ENCODE peak calls at places on chromosomes 11 and 22, in ten cellular contexts. B is RCC 7860, T is T-helper 17 cell, G is NCI-H1417, N is ovary, A is cardiac muscle cell, H is HTR-8/SVneo, S is brain microvascular endothelial cell, L is Kasumi-1, P is HS-27A. D is an unnamed sample.

GRCh38 chr11:88375927-88376470 is 38.5 kb upstream of the CTSC start:
- DNase-seq in S (no peak), A (no peak), N (no peak), B (no peak), H (no peak), P (no peak), G (no peak), T (no peak), L (no peak), D (no peak)

GRCh38 chr11:117979481-117980211 is 6.5 kb upstream of the IL10RA start:
- DNase-seq in N (no peak), L (peak; percentile 21), P (no peak), B (no peak), G (no peak), A (no peak), H (no peak), T (no peak), S (no peak), D (no peak)

GRCh38 chr11:45937916-45938315 is 15.5 kb downstream of the LARGE2 start:
- DNase-seq in N (no peak), H (no peak), A (no peak), B (no peak), G (no peak), T (no peak), S (no peak), P (no peak), L (no peak), D (no peak)

GRCh38 chr22:20247010-20247505 is 21.1 kb downstream of the RTN4R start:
- DNase-seq in S (peak; percentile 75), N (peak; percentile 50), B (peak; percentile 88), A (peak; percentile 35), P (no peak), G (no peak), T (no peak), L (peak; percentile 32), H (no peak), D (no peak)

GRCh38 chr11:119590651-119591308 is 138.2 kb downstream of the NECTIN1 start:
- DNase-seq in N (no peak), B (peak; percentile 44), T (no peak), H (no peak), A (no peak), S (no peak), L (no peak), P (no peak), G (no peak), D (no peak)

GRCh38 chr11:132670921-132671675 is 861.2 kb downstream of the OPCML start:
- DNase-seq in A (no peak), B (no peak), S (no peak), L (no peak), G (no peak), H (no peak), T (no peak), P (no peak), N (no peak), D (no peak)

GRCh38 chr11:19792510-19792909 is 79.9 kb downstream of the NAV2 start:
- DNase-seq in S (no peak), N (no peak), A (peak; percentile 68), L (no peak), B (no peak), T (no peak), H (no peak), P (no peak), G (no peak), D (no peak)

GRCh38 chr22:36069368-36069767 is 40.7 kb upstream of the RBFOX2 start:
- DNase-seq in P (no peak), A (no peak), B (no peak), G (no peak), H (no peak), N (no peak), T (no peak), S (no peak), L (no peak), D (no peak)

GRCh38 chr22:39233736-39234120 is 11.1 kb downstream of the PDGFB start:
- DNase-seq in H (no peak), B (no peak), A (peak; percentile 49), L (no peak), N (no peak), G (no peak), S (no peak), T (no peak), P (no peak), D (no peak)

GRCh38 chr22:29787371-29787980 is 20.3 kb downstream of the UQCR10 start:
- DNase-seq in B (no peak), P (no peak), L (no peak), H (no peak), A (no peak), N (no peak), T (no peak), S (no peak), G (no peak), D (no peak)

GRCh38 chr11:29093416-29093815 is 923.4 kb downstream of the KCNA4 start:
- DNase-seq in G (no peak), N (no peak), L (no peak), T (no peak), P (peak; percentile 33), S (no peak), B (peak; percentile 57), H (peak; percentile 38), A (no peak), D (no peak)

GRCh38 chr22:24208012-24208749 is 26.9 kb downstream of the SUSD2 start:
- DNase-seq in S (peak; percentile 94), H (peak; percentile 49), N (no peak), L (peak; percentile 66), A (no peak), B (peak; percentile 62), P (peak; percentile 80), T (no peak), G (no peak), D (peak; percentile 79)

GRCh38 chr22:32680895-32681294 is 120.6 kb upstream of the TIMP3 start:
- DNase-seq in H (no peak), P (no peak), T (no peak), L (no peak), G (no peak), A (no peak), N (no peak), S (no peak), B (no peak), D (no peak)

GRCh38 chr11:20373102-20373501 is 9.6 kb downstream of the HTATIP2 start:
- DNase-seq in B (no peak), G (no peak), A (no peak), L (no peak), T (no peak), N (no peak), H (no peak), S (no peak), P (no peak), D (no peak)

GRCh38 chr11:23021287-23021863 is 161.1 kb upstream of the CCDC179 start:
- DNase-seq in P (peak; percentile 12), G (peak; percentile 27), L (peak; percentile 49), H (peak; percentile 45), N (no peak), A (peak; percentile 56), B (no peak), S (peak; percentile 31), T (no peak), D (peak; percentile 23)

GRCh38 chr11:87535513-87535912 is 497.8 kb downstream of the TMEM135 start:
- DNase-seq in T (no peak), A (no peak), H (no peak), B (no peak), L (no peak), N (no peak), S (no peak), G (no peak), P (no peak), D (no peak)

GRCh38 chr11:59197990-59198389 is 14.7 kb downstream of the MPEG1 start:
- DNase-seq in B (no peak), H (no peak), P (no peak), A (peak; percentile 13), L (no peak), T (no peak), S (peak; percentile 55), N (peak; percentile 60), G (peak; percentile 7), D (no peak)

D was measured in KBM-7.